ENCODE peak calls at places on chromosomes 5 and 9, in five cellular contexts. One of them, this sample, is unnamed.

GRCh38 chr9:109903515-109904138 is 123.6 kb downstream of the PALM2AKAP2 start:
- DNase-seq in T follicular helper cell: peak
- DNase-seq in GM23248: peak
- DNase-seq in SW480: peak
- DNase-seq in ACHN: peak
- DNase-seq in this sample: peak

GRCh38 chr5:56269216-56269927 is 36.2 kb upstream of the ANKRD55 start:
- DNase-seq in ACHN: peak
- DNase-seq in GM23248: peak
- DNase-seq in T follicular helper cell: no peak
- DNase-seq in SW480: no peak
- DNase-seq in this sample: peak

GRCh38 chr9:4743131-4743875 is 2.3 kb upstream of the AK3 start:
- DNase-seq in ACHN: no peak
- DNase-seq in GM23248: peak
- DNase-seq in T follicular helper cell: no peak
- DNase-seq in SW480: no peak
- DNase-seq in this sample: no peak

GRCh38 chr5:126124706-126125345 is 298.4 kb upstream of the GRAMD2B start:
- DNase-seq in ACHN: peak
- DNase-seq in T follicular helper cell: no peak
- DNase-seq in GM23248: peak
- DNase-seq in SW480: peak
- DNase-seq in this sample: peak

GRCh38 chr5:5179597-5179996 is 39.5 kb downstream of the ADAMTS16 start:
- DNase-seq in GM23248: no peak
- DNase-seq in T follicular helper cell: no peak
- DNase-seq in SW480: no peak
- DNase-seq in ACHN: peak
- DNase-seq in this sample: no peak

GRCh38 chr5:95863383-95863757 is 40.8 kb upstream of the GLRX start:
- DNase-seq in ACHN: no peak
- DNase-seq in GM23248: peak
- DNase-seq in T follicular helper cell: no peak
- DNase-seq in SW480: no peak
- DNase-seq in this sample: peak

GRCh38 chr9:97373311-97373710 is 38.6 kb upstream of the TDRD7 start:
- DNase-seq in T follicular helper cell: no peak
- DNase-seq in SW480: no peak
- DNase-seq in ACHN: no peak
- DNase-seq in GM23248: no peak
- DNase-seq in this sample: no peak

GRCh38 chr5:42583322-42583721 is 160.1 kb downstream of the GHR start:
- DNase-seq in SW480: peak
- DNase-seq in GM23248: peak
- DNase-seq in T follicular helper cell: no peak
- DNase-seq in ACHN: peak
- DNase-seq in this sample: peak

GRCh38 chr5:153895266-153895665 is 143.4 kb downstream of the FAM114A2 start:
- DNase-seq in GM23248: no peak
- DNase-seq in ACHN: no peak
- DNase-seq in T follicular helper cell: no peak
- DNase-seq in SW480: no peak
- DNase-seq in this sample: no peak

GRCh38 chr5:89008291-89008690 is 125.3 kb upstream of the MEF2C start:
- DNase-seq in SW480: no peak
- DNase-seq in ACHN: no peak
- DNase-seq in GM23248: no peak
- DNase-seq in T follicular helper cell: no peak
- DNase-seq in this sample: no peak

GRCh38 chr9:99222416-99223280 is 566 bp downstream of the SEC61B start:
- DNase-seq in SW480: no peak
- DNase-seq in T follicular helper cell: no peak
- DNase-seq in ACHN: no peak
- DNase-seq in GM23248: peak
- DNase-seq in this sample: peak

GRCh38 chr5:61162832-61163567 is 732 bp upstream of the SMIM15 start:
- DNase-seq in T follicular helper cell: no peak
- DNase-seq in GM23248: peak
- DNase-seq in SW480: peak
- DNase-seq in ACHN: peak
- DNase-seq in this sample: peak

GRCh38 chr5:56985941-56986630 is 34.2 kb upstream of the MIER3 start:
- DNase-seq in ACHN: no peak
- DNase-seq in T follicular helper cell: no peak
- DNase-seq in SW480: no peak
- DNase-seq in GM23248: peak
- DNase-seq in this sample: no peak

GRCh38 chr5:107539163-107539445 is 131.6 kb downstream of the EFNA5 start:
- DNase-seq in SW480: no peak
- DNase-seq in T follicular helper cell: no peak
- DNase-seq in ACHN: no peak
- DNase-seq in GM23248: no peak
- DNase-seq in this sample: no peak